ENCODE peak calls at places on chromosomes 16 and 17, in ten cellular contexts. E, G, K, V, J, Q, L, M, Z and O are unnamed samples.

GRCh38 chr17:81513669-81514484 is 1.3 kb upstream of the ACTG1 start:
- DNase-seq in E (peak), G (no peak), K (peak), V (peak), J (peak), Q (peak), L (peak), M (peak), Z (peak), O (peak)

GRCh38 chr16:76278976-76279375 is 1.8 kb downstream of the CNTNAP4 start:
- DNase-seq in E (no peak), G (no peak), K (no peak), V (no peak), J (no peak), Q (no peak), L (no peak), M (peak), Z (no peak), O (no peak)

GRCh38 chr16:973366-973765 is 2.6 kb upstream of the LMF1 start:
- DNase-seq in E (no peak), G (no peak), K (no peak), V (no peak), J (no peak), Q (no peak), L (no peak), M (no peak), Z (no peak), O (no peak)

GRCh38 chr16:73191111-73192046 is 143.5 kb upstream of the ZFHX3 start:
- DNase-seq in E (no peak), G (no peak), K (no peak), V (no peak), J (no peak), Q (no peak), L (peak), M (no peak), Z (no peak), O (no peak)

GRCh38 chr16:84983308-84983707 is 28.0 kb downstream of the ZDHHC7 start:
- DNase-seq in E (no peak), G (no peak), K (no peak), V (no peak), J (no peak), Q (no peak), L (no peak), M (no peak), Z (no peak), O (no peak)

GRCh38 chr16:59201160-59201559 is 467.0 kb upstream of the GOT2 start:
- DNase-seq in E (no peak), G (no peak), K (no peak), V (no peak), J (no peak), Q (no peak), L (no peak), M (no peak), Z (no peak), O (no peak)

GRCh38 chr17:81397314-81398169 is 2.3 kb downstream of the BAHCC1 start:
- DNase-seq in E (no peak), G (no peak), K (peak), V (no peak), J (peak), Q (no peak), L (peak), M (peak), Z (no peak), O (peak)

GRCh38 chr16:70696952-70697600 is 11.2 kb upstream of the MTSS2 start:
- DNase-seq in E (no peak), G (no peak), K (no peak), V (no peak), J (peak), Q (no peak), L (peak), M (no peak), Z (no peak), O (peak)

GRCh38 chr17:60748232-60748631 is 70.6 kb downstream of the BCAS3 start:
- DNase-seq in E (no peak), G (no peak), K (no peak), V (no peak), J (no peak), Q (no peak), L (no peak), M (no peak), Z (no peak), O (no peak)

GRCh38 chr16:89581861-89582563 is 6.5 kb downstream of the CPNE7 start:
- DNase-seq in E (no peak), G (no peak), K (no peak), V (no peak), J (peak), Q (no peak), L (no peak), M (peak), Z (no peak), O (peak)

GRCh38 chr17:35907691-35908090 is 22.9 kb downstream of the RDM1 start:
- DNase-seq in E (no peak), G (no peak), K (no peak), V (no peak), J (no peak), Q (no peak), L (no peak), M (no peak), Z (no peak), O (no peak)

GRCh38 chr17:37373530-37374159 is 2.1 kb upstream of the C17orf78 start:
- DNase-seq in E (no peak), G (no peak), K (peak), V (peak), J (peak), Q (peak), L (no peak), M (peak), Z (peak), O (peak)

GRCh38 chr17:57858838-57859237 is 9.0 kb upstream of the MRPS23 start:
- DNase-seq in E (peak), G (no peak), K (no peak), V (no peak), J (no peak), Q (no peak), L (no peak), M (no peak), Z (no peak), O (no peak)

GRCh38 chr17:9959377-9959981 is 54.4 kb upstream of the RCVRN start:
- DNase-seq in E (no peak), G (no peak), K (peak), V (no peak), J (no peak), Q (peak), L (no peak), M (peak), Z (peak), O (peak)

GRCh38 chr16:265711-266110 is 10.0 kb downstream of the RGS11 start:
- DNase-seq in E (no peak), G (no peak), K (no peak), V (no peak), J (peak), Q (no peak), L (peak), M (no peak), Z (no peak), O (no peak)

GRCh38 chr16:11084484-11085024 is 140.2 kb downstream of the CLEC16A start:
- DNase-seq in E (peak), G (no peak), K (no peak), V (no peak), J (no peak), Q (peak), L (no peak), M (peak), Z (no peak), O (no peak)

GRCh38 chr17:40617678-40618240 is 29.9 kb downstream of the SMARCE1 start:
- DNase-seq in E (no peak), G (no peak), K (no peak), V (no peak), J (no peak), Q (no peak), L (peak), M (peak), Z (no peak), O (no peak)

GRCh38 chr16:80719573-80719972 is 84.8 kb downstream of the CDYL2 start:
- DNase-seq in E (no peak), G (no peak), K (no peak), V (no peak), J (no peak), Q (no peak), L (no peak), M (no peak), Z (no peak), O (no peak)

GRCh38 chr17:47844814-47845453 is 3.9 kb upstream of the SCRN2 start:
- DNase-seq in E (no peak), G (no peak), K (peak), V (no peak), J (no peak), Q (no peak), L (no peak), M (no peak), Z (no peak), O (no peak)

GRCh38 chr16:24035127-24035842 is 199.5 kb downstream of the PRKCB start:
- DNase-seq in E (no peak), G (no peak), K (no peak), V (no peak), J (no peak), Q (peak), L (peak), M (no peak), Z (no peak), O (peak)

GRCh38 chr16:49635009-49635350 is 220.9 kb downstream of the ZNF423 start:
- DNase-seq in E (no peak), G (no peak), K (no peak), V (no peak), J (no peak), Q (no peak), L (no peak), M (no peak), Z (no peak), O (no peak)

GRCh38 chr16:80174416-80174815 is 366.4 kb upstream of the DYNLRB2 start:
- DNase-seq in E (no peak), G (no peak), K (no peak), V (no peak), J (no peak), Q (no peak), L (no peak), M (peak), Z (no peak), O (no peak)

GRCh38 chr17:74201250-74201649 is 2.2 kb upstream of the RPL38 start:
- DNase-seq in E (peak), G (no peak), K (no peak), V (no peak), J (no peak), Q (no peak), L (no peak), M (no peak), Z (no peak), O (peak)

GRCh38 chr16:72372082-72372615 is 200.2 kb upstream of the PMFBP1 start:
- DNase-seq in E (no peak), G (no peak), K (no peak), V (no peak), J (no peak), Q (no peak), L (no peak), M (no peak), Z (no peak), O (no peak)

GRCh38 chr16:75789237-75789636 is 62.9 kb upstream of the CPHXL start:
- DNase-seq in E (no peak), G (no peak), K (peak), V (no peak), J (no peak), Q (peak), L (no peak), M (peak), Z (no peak), O (no peak)

GRCh38 chr17:9269350-9270035 is 248.2 kb downstream of the NTN1 start:
- DNase-seq in E (no peak), G (no peak), K (no peak), V (no peak), J (no peak), Q (no peak), L (no peak), M (no peak), Z (no peak), O (no peak)

GRCh38 chr17:57603978-57604377 is 141.1 kb downstream of the CCDC182 start:
- DNase-seq in E (no peak), G (peak), K (no peak), V (no peak), J (peak), Q (no peak), L (no peak), M (no peak), Z (no peak), O (peak)

GRCh38 chr16:55000595-55000994 is 69.9 kb downstream of the IRX5 start:
- DNase-seq in E (no peak), G (no peak), K (no peak), V (no peak), J (no peak), Q (no peak), L (no peak), M (no peak), Z (no peak), O (no peak)

GRCh38 chr17:80284631-80285030 is 24.0 kb downstream of the RNF213 start:
- DNase-seq in E (no peak), G (no peak), K (no peak), V (no peak), J (no peak), Q (peak), L (no peak), M (no peak), Z (no peak), O (no peak)

GRCh38 chr17:82787081-82787848 is 35.4 kb downstream of the TBCD start:
- DNase-seq in E (peak), G (no peak), K (no peak), V (no peak), J (no peak), Q (no peak), L (peak), M (no peak), Z (no peak), O (peak)

GRCh38 chr16:84497418-84497817 is 7.0 kb downstream of the MEAK7 start:
- DNase-seq in E (no peak), G (no peak), K (no peak), V (no peak), J (no peak), Q (no peak), L (no peak), M (no peak), Z (no peak), O (no peak)

GRCh38 chr16:67198238-67198734 is 645 bp upstream of the ELMO3 start:
- DNase-seq in E (no peak), G (no peak), K (peak), V (no peak), J (peak), Q (no peak), L (peak), M (no peak), Z (peak), O (peak)

GRCh38 chr16:75235721-75236193 is 15.7 kb downstream of the BCAR1 start:
- DNase-seq in E (peak), G (no peak), K (no peak), V (no peak), J (no peak), Q (no peak), L (peak), M (no peak), Z (no peak), O (no peak)

GRCh38 chr17:35630530-35631148 is 43.5 kb downstream of the AP2B1 start:
- DNase-seq in E (no peak), G (no peak), K (no peak), V (no peak), J (no peak), Q (no peak), L (no peak), M (no peak), Z (no peak), O (no peak)

GRCh38 chr16:83878838-83879237 is 20.1 kb upstream of the MLYCD start:
- DNase-seq in E (no peak), G (no peak), K (peak), V (no peak), J (no peak), Q (no peak), L (no peak), M (peak), Z (no peak), O (no peak)

DNA sequence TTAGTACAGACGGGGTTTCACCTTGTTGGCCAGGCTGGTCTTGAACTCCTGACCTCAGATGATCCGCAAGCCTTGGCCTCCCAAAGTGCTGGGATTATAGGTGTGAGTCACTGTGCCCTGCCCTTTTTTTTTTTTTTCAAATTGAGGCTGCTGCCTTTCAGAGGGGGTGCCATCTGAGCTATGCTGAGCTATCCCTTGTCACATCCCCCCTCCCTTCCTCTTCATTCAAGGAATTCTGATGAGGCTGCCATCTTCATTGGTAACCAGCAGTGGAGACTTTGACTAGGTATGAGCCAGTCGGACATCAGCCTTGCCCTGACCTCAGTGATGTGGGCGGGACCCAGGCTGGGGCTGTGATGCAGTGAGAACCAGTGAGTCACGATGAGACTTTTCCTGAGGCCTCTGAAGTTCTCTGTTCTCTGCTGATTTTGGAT is 24.4 kb upstream of the GPT2 start:
- DNase-seq in E (no peak), G (no peak), K (peak), V (no peak), J (peak), Q (peak), L (no peak), M (peak), Z (no peak), O (peak)
- TF ChIP-seq EP300 in E (no peak), G (no peak), K (no peak), V (no peak), J (no peak), Q (no peak), L (no peak), M (no peak), Z (no peak), O (no peak)

GRCh38 chr16:87542531-87543102 is 49.8 kb upstream of the ZCCHC14 start:
- DNase-seq in E (no peak), G (no peak), K (no peak), V (no peak), J (no peak), Q (no peak), L (no peak), M (peak), Z (no peak), O (no peak)

GRCh38 chr16:87539113-87539512 is 46.3 kb upstream of the ZCCHC14 start:
- DNase-seq in E (no peak), G (no peak), K (no peak), V (no peak), J (no peak), Q (no peak), L (no peak), M (no peak), Z (no peak), O (no peak)

GRCh38 chr16:87541882-87542234 is 49.0 kb upstream of the ZCCHC14 start:
- DNase-seq in E (no peak), G (no peak), K (no peak), V (no peak), J (no peak), Q (no peak), L (no peak), M (no peak), Z (no peak), O (no peak)

GRCh38 chr16:87540072-87540976 is 47.5 kb upstream of the ZCCHC14 start:
- DNase-seq in E (no peak), G (no peak), K (no peak), V (no peak), J (no peak), Q (no peak), L (no peak), M (no peak), Z (no peak), O (no peak)

GRCh38 chr16:87541004-87541881 is 48.4 kb upstream of the ZCCHC14 start:
- DNase-seq in E (no peak), G (no peak), K (no peak), V (no peak), J (no peak), Q (no peak), L (peak), M (no peak), Z (peak), O (peak)
- H3K4me3 ChIP-seq in E (peak), G (no peak), K (no peak), V (peak), J (peak), Q (no peak), L (peak), M (no peak), Z (no peak), O (no peak)

GRCh38 chr17:75289832-75290337 is 652 bp upstream of the SLC25A19 start:
- DNase-seq in E (peak), G (peak), K (no peak), V (peak), J (peak), Q (peak), L (no peak), M (no peak), Z (peak), O (peak)
- TF ChIP-seq POLR2A in E (no peak), G (no peak), K (no peak), V (no peak), J (no peak), Q (no peak), L (no peak), M (no peak), Z (no peak), O (no peak)

DNA sequence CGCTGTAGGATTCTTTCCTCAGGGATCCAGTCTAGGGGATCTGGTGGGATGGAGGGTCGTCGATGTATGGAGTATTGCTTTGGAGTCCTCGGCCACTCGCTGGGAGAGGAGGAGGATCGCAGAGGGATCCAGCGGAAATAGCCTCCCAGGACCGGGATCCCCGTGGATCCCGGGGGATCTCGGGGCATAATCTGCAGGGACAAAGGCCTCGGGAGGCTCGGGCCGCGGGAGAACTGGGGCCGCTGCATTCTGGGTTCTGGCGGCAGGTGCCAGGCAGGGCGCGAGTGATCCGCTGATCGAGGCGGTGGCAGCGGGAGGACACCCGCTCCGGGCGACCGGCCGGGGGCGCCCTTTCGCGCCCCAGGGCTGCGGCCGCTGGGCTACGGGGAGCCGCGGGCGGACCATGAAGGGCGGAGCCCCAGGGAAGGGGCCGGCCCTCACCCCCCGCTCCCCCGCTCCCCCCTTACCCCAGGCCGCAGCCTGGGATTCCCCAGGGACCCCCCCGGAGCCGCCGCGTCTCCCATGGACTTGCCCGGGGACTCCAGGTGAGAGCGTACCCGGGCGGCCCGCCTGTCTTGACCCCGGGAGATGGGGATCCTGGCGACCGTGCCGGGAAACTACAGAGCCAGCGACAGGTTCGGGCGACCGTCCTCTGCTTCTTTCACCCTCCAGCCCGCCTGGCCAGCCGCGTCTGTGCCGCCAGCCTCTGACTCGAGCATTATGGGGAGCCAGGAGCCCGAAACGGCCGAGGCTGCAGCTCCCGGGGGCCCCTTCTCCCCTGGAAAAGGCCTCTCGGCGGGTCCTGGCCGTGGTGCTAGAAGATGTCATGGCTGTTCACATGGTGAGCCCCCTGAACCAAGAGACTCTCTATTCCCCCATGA is 604 bp downstream of the PRR14 start:
- DNase-seq in E (peak), G (no peak), K (peak), V (peak), J (peak), Q (peak), L (peak), M (peak), Z (peak), O (peak)
- TF ChIP-seq EP300 in E (no peak), G (no peak), K (no peak), V (no peak), J (no peak), Q (no peak), L (no peak), M (no peak), Z (no peak), O (no peak)

GRCh38 chr16:22007159-22007508 is 777 bp upstream of the MOSMO start:
- DNase-seq in E (no peak), G (no peak), K (no peak), V (no peak), J (no peak), Q (peak), L (no peak), M (no peak), Z (no peak), O (no peak)
- H3K4me3 ChIP-seq in E (peak), G (peak), K (peak), V (peak), J (peak), Q (peak), L (peak), M (peak), Z (peak), O (peak)

GRCh38 chr16:2770057-2770780 is 6.9 kb downstream of the ELOB start:
- DNase-seq in E (no peak), G (no peak), K (no peak), V (no peak), J (no peak), Q (peak), L (no peak), M (no peak), Z (no peak), O (no peak)
- TF ChIP-seq POLR2A in E (no peak), G (peak), K (no peak), V (no peak), J (no peak), Q (peak), L (no peak), M (peak), Z (no peak), O (no peak)